ENCODE peak calls at places on chromosome 5, in four cellular contexts. L is T-helper 2 cell; J is AG04450; C is activated T-helper 9 cell treated with anti-CD3 and anti-CD28 coated beads, Interleukin-2, amount 50 U/mL, for 16 hours. H is an unnamed sample.

GRCh38 chr5:16856531-16856930 is 79.6 kb downstream of the MYO10 start:
- DNase-seq in L (no peak), J (peak), C (no peak), H (no peak)

GRCh38 chr5:64074533-64074932 is 91.1 kb upstream of the RNF180 start:
- DNase-seq in C (no peak), J (no peak), L (no peak), H (no peak)

GRCh38 chr5:59593608-59594007 is 299.9 kb downstream of the PDE4D start:
- DNase-seq in J (no peak), C (no peak), L (no peak), H (no peak)

GRCh38 chr5:153340139-153340538 is 150.3 kb upstream of the GRIA1 start:
- DNase-seq in C (no peak), L (no peak), J (no peak), H (no peak)

GRCh38 chr5:44983006-44983405 is 174.3 kb downstream of the MRPS30 start:
- DNase-seq in C (no peak), L (no peak), J (no peak), H (no peak)

GRCh38 chr5:142725231-142726187 is 39.6 kb upstream of the FGF1 start:
- DNase-seq in J (no peak), L (no peak), C (no peak), H (no peak)

GRCh38 chr5:35811108-35811741 is 45.5 kb upstream of the IL7R start:
- DNase-seq in J (no peak), L (peak), C (no peak), H (peak)

GRCh38 chr5:501833-502184 is 22.4 kb downstream of the SLC9A3 start:
- DNase-seq in L (no peak), C (no peak), J (no peak), H (no peak)

GRCh38 chr5:114223866-114224265 is 138.0 kb upstream of the KCNN2 start:
- DNase-seq in C (no peak), J (no peak), L (no peak), H (no peak)

GRCh38 chr5:129906177-129906887 is 2.1 kb downstream of the CHSY3 start:
- DNase-seq in C (no peak), L (no peak), J (no peak), H (no peak)

GRCh38 chr5:108418172-108418571 is 36.3 kb upstream of the FBXL17 start:
- DNase-seq in C (no peak), J (no peak), L (no peak), H (no peak)

GRCh38 chr5:150582281-150582791 is 58.1 kb upstream of the SYNPO start:
- DNase-seq in L (no peak), J (peak), C (no peak), H (no peak)

GRCh38 chr5:139392678-139393496 is 2.0 kb downstream of the PROB1 start:
- DNase-seq in L (peak), C (peak), J (no peak), H (peak)

GRCh38 chr5:116824751-116825438 is 250.3 kb upstream of the SEMA6A start:
- DNase-seq in L (no peak), J (no peak), C (no peak), H (no peak)

GRCh38 chr5:146515473-146516150 is 378 bp downstream of the GPR151 start:
- DNase-seq in L (no peak), J (no peak), C (no peak), H (no peak)

GRCh38 chr5:180820788-180821321 is 18.2 kb upstream of the MGAT1 start:
- DNase-seq in J (no peak), C (no peak), L (no peak), H (no peak)

GRCh38 chr5:74595143-74595915 is 45.2 kb downstream of the ENC1 start:
- DNase-seq in L (no peak), C (no peak), J (peak), H (no peak)

GRCh38 chr5:60541980-60542379 is 158.0 kb downstream of the DEPDC1B start:
- DNase-seq in C (no peak), J (no peak), L (no peak), H (no peak)

GRCh38 chr5:149749481-149750365 is 19.6 kb downstream of the PPARGC1B start:
- DNase-seq in L (no peak), J (no peak), C (no peak), H (no peak)

GRCh38 chr5:13985736-13986418 is 41.4 kb upstream of the DNAH5 start:
- DNase-seq in J (peak), C (no peak), L (no peak), H (no peak)

GRCh38 chr5:94853122-94853521 is 234.7 kb downstream of the SLF1 start:
- DNase-seq in L (no peak), C (no peak), J (no peak), H (no peak)

GRCh38 chr5:157184117-157184516 is 3.5 kb downstream of the ITK start:
- DNase-seq in L (no peak), J (no peak), C (no peak), H (no peak)

GRCh38 chr5:169299146-169299545 is 1.8 kb downstream of the SLIT3 start:
- DNase-seq in C (no peak), J (no peak), L (no peak), H (no peak)